ENCODE peak calls at places on chromosomes 13 and 19, in four cellular contexts. One of them, this sample, is unnamed.
A peak's percentile ranks its signal among the peaks of the same experiment; 100 is the strongest.

GRCh38 chr19:8161135-8161646 is 11.8 kb upstream of the FBN3 start:
- DNase-seq in NCI-H187: no peak
- DNase-seq in neural crest cell: no peak
- DNase-seq in stimulated activated CD4-positive, alpha-beta T cell treated with anti-CD3 and anti-CD28 coated beads, Interleukin-2, amount 100 ng/mL, for 48 hours: no peak
- DNase-seq in this sample: peak; percentile 45

GRCh38 chr13:60933638-60934037 is 482.0 kb downstream of the PCDH20 start:
- DNase-seq in NCI-H187: no peak
- DNase-seq in neural crest cell: no peak
- DNase-seq in stimulated activated CD4-positive, alpha-beta T cell treated with anti-CD3 and anti-CD28 coated beads, Interleukin-2, amount 100 ng/mL, for 48 hours: no peak
- DNase-seq in this sample: no peak

GRCh38 chr19:40234429-40235237 is 8.1 kb upstream of the CCNP start:
- DNase-seq in NCI-H187: no peak
- DNase-seq in neural crest cell: no peak
- DNase-seq in stimulated activated CD4-positive, alpha-beta T cell treated with anti-CD3 and anti-CD28 coated beads, Interleukin-2, amount 100 ng/mL, for 48 hours: no peak
- DNase-seq in this sample: no peak

GRCh38 chr19:46607441-46607841 is 6.3 kb downstream of the CALM3 start:
- DNase-seq in NCI-H187: no peak
- DNase-seq in neural crest cell: no peak
- DNase-seq in stimulated activated CD4-positive, alpha-beta T cell treated with anti-CD3 and anti-CD28 coated beads, Interleukin-2, amount 100 ng/mL, for 48 hours: no peak
- DNase-seq in this sample: no peak

GRCh38 chr19:2491130-2491801 is 15.3 kb downstream of the GADD45B start:
- DNase-seq in NCI-H187: no peak
- DNase-seq in neural crest cell: no peak
- DNase-seq in stimulated activated CD4-positive, alpha-beta T cell treated with anti-CD3 and anti-CD28 coated beads, Interleukin-2, amount 100 ng/mL, for 48 hours: no peak
- DNase-seq in this sample: peak; percentile 46

GRCh38 chr19:31533114-31533513 is 183.9 kb upstream of the TSHZ3 start:
- DNase-seq in NCI-H187: no peak
- DNase-seq in neural crest cell: no peak
- DNase-seq in stimulated activated CD4-positive, alpha-beta T cell treated with anti-CD3 and anti-CD28 coated beads, Interleukin-2, amount 100 ng/mL, for 48 hours: no peak
- DNase-seq in this sample: no peak

GRCh38 chr13:73874460-73874859 is 259.7 kb downstream of the KLF12 start:
- DNase-seq in NCI-H187: no peak
- DNase-seq in neural crest cell: no peak
- DNase-seq in stimulated activated CD4-positive, alpha-beta T cell treated with anti-CD3 and anti-CD28 coated beads, Interleukin-2, amount 100 ng/mL, for 48 hours: no peak
- DNase-seq in this sample: no peak

GRCh38 chr19:35790981-35791813 is 15.8 kb downstream of the ARHGAP33 start:
- DNase-seq in NCI-H187: no peak
- DNase-seq in neural crest cell: no peak
- DNase-seq in stimulated activated CD4-positive, alpha-beta T cell treated with anti-CD3 and anti-CD28 coated beads, Interleukin-2, amount 100 ng/mL, for 48 hours: no peak
- DNase-seq in this sample: no peak

GRCh38 chr13:74920361-74920760 is 561.6 kb downstream of the TBC1D4 start:
- DNase-seq in NCI-H187: no peak
- DNase-seq in neural crest cell: no peak
- DNase-seq in stimulated activated CD4-positive, alpha-beta T cell treated with anti-CD3 and anti-CD28 coated beads, Interleukin-2, amount 100 ng/mL, for 48 hours: no peak
- DNase-seq in this sample: no peak

GRCh38 chr13:27393101-27393500 is 31.3 kb upstream of the GTF3A start:
- DNase-seq in NCI-H187: no peak
- DNase-seq in neural crest cell: no peak
- DNase-seq in stimulated activated CD4-positive, alpha-beta T cell treated with anti-CD3 and anti-CD28 coated beads, Interleukin-2, amount 100 ng/mL, for 48 hours: no peak
- DNase-seq in this sample: no peak